ENCODE peak calls at places on chromosomes 3 and 15, in four cellular contexts. H, F, K and C are unnamed samples.

GRCh38 chr15:66911131-66911700 is 154.2 kb upstream of the SMAD3 start:
- DNase-seq in K (no peak), H (peak; percentile 42), F (no peak), C (no peak)

GRCh38 chr15:53453253-53454105 is 306.0 kb downstream of the WDR72 start:
- DNase-seq in F (no peak), K (no peak), H (no peak), C (no peak)

GRCh38 chr3:63387568-63387967 is 109.5 kb downstream of the SYNPR start:
- DNase-seq in F (no peak), K (no peak), H (peak; percentile 63), C (peak; percentile 87)

GRCh38 chr3:141797167-141797773 is 34.1 kb downstream of the GRK7 start:
- DNase-seq in H (peak; percentile 78), K (peak; percentile 4), F (no peak), C (peak; percentile 39)

GRCh38 chr3:157347577-157348303 is 88.9 kb upstream of the PTX3 start:
- DNase-seq in K (no peak), F (no peak), H (peak; percentile 64), C (no peak)

GRCh38 chr3:193843447-193844301 is 250.7 kb downstream of the OPA1 start:
- DNase-seq in H (no peak), F (no peak), K (no peak), C (no peak)

GRCh38 chr3:171842864-171843511 is at the start of gene TMEM212:
- DNase-seq in H (no peak), F (no peak), K (no peak), C (peak; percentile 83)

GRCh38 chr3:133792171-133792763 is 13.3 kb upstream of the SRPRB start:
- DNase-seq in K (no peak), H (no peak), F (no peak), C (peak; percentile 14)

GRCh38 chr3:5017953-5018531 is 38.8 kb downstream of the BHLHE40 start:
- DNase-seq in F (no peak), H (no peak), K (no peak), C (peak; percentile 77)

GRCh38 chr3:132974086-132974485 is 64.1 kb upstream of the TMEM108 start:
- DNase-seq in F (no peak), K (no peak), H (no peak), C (no peak)

GRCh38 chr3:119500265-119500664 is 1.9 kb downstream of the TIMMDC1 start:
- DNase-seq in K (no peak), H (no peak), F (no peak), C (no peak)

GRCh38 chr3:128499724-128500275 is 6.8 kb upstream of the GATA2 start:
- DNase-seq in K (no peak), H (peak; percentile 32), F (no peak), C (peak; percentile 25)

GRCh38 chr3:10600159-10601125 is 95.1 kb upstream of the ATP2B2 start:
- DNase-seq in K (no peak), H (peak; percentile 86), F (peak; percentile 28), C (peak; percentile 66)

GRCh38 chr3:107676469-107677309 is 153.9 kb downstream of the BBX start:
- DNase-seq in F (no peak), K (no peak), H (no peak), C (peak; percentile 29)

GRCh38 chr15:71853543-71853942 is 43.2 kb downstream of the NR2E3 start:
- DNase-seq in K (no peak), H (no peak), F (no peak), C (no peak)

GRCh38 chr3:182935803-182936202 is 44.5 kb downstream of the DCUN1D1 start:
- DNase-seq in F (no peak), H (no peak), K (no peak), C (no peak)

GRCh38 chr3:158768881-158769518 is 32.9 kb upstream of the MFSD1 start:
- DNase-seq in F (no peak), H (no peak), K (no peak), C (peak; percentile 95)

GRCh38 chr3:63450023-63450422 is 171.9 kb downstream of the SYNPR start:
- DNase-seq in F (no peak), K (no peak), H (peak; percentile 61), C (peak; percentile 66)

GRCh38 chr3:154304116-154304786 is 20.0 kb downstream of the DHX36 start:
- DNase-seq in K (no peak), F (no peak), H (no peak), C (peak; percentile 14)

GRCh38 chr3:195084746-195085145 is 186.2 kb downstream of the XXYLT1 start:
- DNase-seq in K (no peak), F (no peak), H (no peak), C (no peak)

GRCh38 chr15:45372032-45372995 is 6.0 kb downstream of the GATM start:
- DNase-seq in K (no peak), F (peak; percentile 55), H (no peak), C (peak; percentile 7)

GRCh38 chr15:93241696-93242585 is 152.9 kb upstream of the RGMA start:
- DNase-seq in K (no peak), H (peak; percentile 85), F (no peak), C (no peak)

GRCh38 chr3:63763156-63763555 is 55.9 kb upstream of the C3orf49 start:
- DNase-seq in F (no peak), H (no peak), K (no peak), C (no peak)

GRCh38 chr3:12870942-12871341 is 29.6 kb upstream of the RPL32 start:
- DNase-seq in K (no peak), F (no peak), H (no peak), C (no peak)

GRCh38 chr15:94387854-94388441 is 156.6 kb downstream of the MCTP2 start:
- DNase-seq in H (no peak), F (no peak), K (no peak), C (no peak)

GRCh38 chr3:149080699-149081091 is 5.6 kb downstream of the HLTF start:
- DNase-seq in K (no peak), F (no peak), H (no peak), C (peak; percentile 5)